ENCODE peak calls at places on chromosomes 12 and 14, in eight cellular contexts. S is heart right ventricle, G is AG10803, P is breast epithelium, K is HL-60, D is choroid plexus epithelial cell, J is left ventricle myocardium inferior, Q is left lung. F is an unnamed sample.

GRCh38 chr12:10363922-10364838 is 25.7 kb downstream of the KLRK1 start:
- DNase-seq in S (peak), G (peak), P (no peak), K (peak), D (peak), J (peak), Q (no peak), F (no peak)

GRCh38 chr14:49975286-49975685 is 82.4 kb downstream of the ARF6 start:
- DNase-seq in S (no peak), G (peak), P (no peak), K (no peak), D (peak), J (no peak), Q (no peak), F (no peak)

GRCh38 chr12:13004986-13005385 is 4.9 kb upstream of the HEBP1 start:
- DNase-seq in S (no peak), G (no peak), P (no peak), K (no peak), D (no peak), J (no peak), Q (no peak), F (no peak)

GRCh38 chr12:80517655-80518054 is 73.6 kb downstream of the PTPRQ start:
- DNase-seq in S (no peak), G (no peak), P (no peak), K (no peak), D (no peak), J (no peak), Q (no peak), F (no peak)

GRCh38 chr12:15131462-15131861 is 89.8 kb downstream of the RERG start:
- DNase-seq in S (no peak), G (peak), P (no peak), K (no peak), D (no peak), J (no peak), Q (no peak), F (no peak)

GRCh38 chr12:51721281-51721940 is 127.1 kb downstream of the FIGNL2 start:
- DNase-seq in S (peak), G (no peak), P (no peak), K (peak), D (peak), J (peak), Q (peak), F (peak)

GRCh38 chr12:88391556-88391955 is 188.7 kb downstream of the KITLG start:
- DNase-seq in S (no peak), G (peak), P (no peak), K (no peak), D (peak), J (no peak), Q (no peak), F (no peak)

GRCh38 chr14:96104469-96105057 is 65.4 kb downstream of the C14orf132 start:
- DNase-seq in S (peak), G (peak), P (peak), K (no peak), D (peak), J (peak), Q (peak), F (peak)

GRCh38 chr12:26298785-26299621 is 103.6 kb downstream of the SSPN start:
- DNase-seq in S (no peak), G (peak), P (no peak), K (peak), D (peak), J (no peak), Q (no peak), F (no peak)

GRCh38 chr12:12724421-12725085 is 7.4 kb downstream of the CDKN1B start:
- DNase-seq in S (no peak), G (no peak), P (no peak), K (no peak), D (peak), J (no peak), Q (peak), F (no peak)

DNA sequence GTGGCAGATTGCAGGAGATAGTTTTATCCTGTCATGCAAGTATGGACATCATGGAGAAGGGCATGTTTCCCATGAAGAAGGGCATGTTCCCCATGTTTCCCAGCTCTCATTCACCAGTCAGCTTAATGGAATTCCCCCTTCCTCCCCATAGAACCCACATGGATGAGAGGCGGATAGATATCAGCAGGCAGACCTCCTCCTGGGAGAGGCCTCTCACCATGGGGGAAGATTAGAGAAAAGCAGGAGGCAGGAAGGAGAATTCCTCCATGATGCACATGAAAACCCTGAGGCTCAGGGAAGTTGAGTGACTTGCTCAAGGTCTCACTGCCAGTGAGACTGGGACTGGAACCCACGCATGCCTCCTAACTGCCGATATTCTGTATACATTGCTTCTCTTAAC is 92.9 kb upstream of the FOXN3 start:
- DNase-seq in S (no peak), G (peak), P (no peak), K (no peak), D (peak), J (no peak), Q (no peak), F (no peak)
- H3K4me3 ChIP-seq in S (no peak), G (no peak), P (no peak), K (no peak), D (no peak), J (no peak), Q (no peak), F (no peak)

GRCh38 chr12:46409974-46410373 is 37.4 kb upstream of the SLC38A2 start:
- DNase-seq in S (no peak), G (no peak), P (no peak), K (no peak), D (no peak), J (no peak), Q (no peak), F (no peak)
- H3K4me3 ChIP-seq in S (no peak), G (no peak), P (no peak), K (no peak), D (no peak), J (no peak), Q (no peak), F (no peak)

GRCh38 chr14:43204816-43205215 is 1302.3 kb downstream of the FSCB start:
- DNase-seq in S (no peak), G (no peak), P (no peak), K (no peak), D (peak), J (no peak), Q (no peak), F (no peak)
- H3K4me3 ChIP-seq in S (no peak), G (no peak), P (no peak), K (no peak), D (no peak), J (no peak), Q (no peak), F (no peak)

DNA sequence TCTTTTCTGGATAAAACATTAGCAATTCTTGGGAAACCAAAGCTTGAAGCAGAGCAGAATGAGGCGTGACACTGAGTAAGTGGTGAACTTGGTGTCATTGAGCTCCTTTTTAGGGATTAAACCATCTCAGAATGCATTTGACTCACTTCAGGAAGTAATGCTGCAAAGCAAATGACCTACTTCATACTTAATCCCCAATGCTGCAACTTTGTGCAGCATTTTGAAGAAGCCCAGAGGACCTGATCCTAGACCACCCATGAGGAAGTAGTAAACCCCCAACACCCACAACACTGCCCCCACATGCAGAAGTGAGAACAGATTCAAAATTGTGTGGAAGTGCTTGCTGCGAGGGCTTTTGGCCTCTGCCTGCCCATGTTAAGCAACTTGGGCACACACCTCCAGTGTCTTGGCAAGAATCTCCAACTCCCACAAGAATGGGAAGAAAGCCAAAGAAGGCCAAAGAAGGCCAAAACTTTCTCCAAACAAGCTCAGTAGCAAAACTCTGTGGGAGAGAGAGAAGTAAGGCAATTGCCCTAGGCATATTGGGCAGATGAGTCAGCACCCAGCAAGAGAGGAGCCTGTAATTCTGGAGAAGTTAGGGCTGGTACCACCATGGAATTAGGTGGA is 69.2 kb upstream of the ETV6 start:
- DNase-seq in S (no peak), G (peak), P (no peak), K (peak), D (peak), J (no peak), Q (no peak), F (peak)
- H3K4me3 ChIP-seq in S (no peak), G (no peak), P (no peak), K (no peak), D (no peak), J (no peak), Q (no peak), F (no peak)

DNA sequence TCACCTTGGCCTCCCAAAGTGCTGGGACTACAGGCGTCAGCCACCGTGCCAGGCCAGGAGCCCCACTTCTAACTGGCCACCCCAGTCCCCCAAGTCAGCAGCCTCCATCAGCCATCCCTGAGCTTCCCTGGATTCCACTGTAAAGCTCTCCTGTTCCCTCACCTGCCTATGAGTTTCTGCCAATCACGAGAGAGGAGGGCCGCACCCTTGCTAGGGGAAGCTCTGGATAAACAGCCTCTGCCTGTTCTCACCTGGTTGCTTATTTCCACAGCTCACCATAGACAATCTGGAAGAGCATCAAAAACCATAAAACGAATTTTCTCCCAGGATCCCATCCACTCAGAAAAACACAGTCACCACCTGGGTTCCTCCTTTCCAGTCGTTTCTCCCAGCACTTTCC is 5.0 kb downstream of the CDCA4 start:
- DNase-seq in S (no peak), G (no peak), P (no peak), K (no peak), D (no peak), J (no peak), Q (no peak), F (no peak)
- H3K4me3 ChIP-seq in S (no peak), G (no peak), P (no peak), K (no peak), D (no peak), J (no peak), Q (no peak), F (no peak)